ENCODE peak calls at places on chromosomes 13 and 19, in eight cellular contexts. W is thoracic aorta, M is fibroblast of the aortic adventitia, J is spleen, U is AG10803, B is endothelial cell of umbilical vein, Q is breast epithelium, S is fibroblast of pulmonary artery. L is an unnamed sample.

GRCh38 chr13:33686772-33687480 is 131.0 kb upstream of the RFC3 start:
- DNase-seq in W (no peak), M (peak), J (no peak), U (peak), B (no peak), Q (no peak), S (no peak), L (no peak)

GRCh38 chr19:19777692-19778091 is 43.9 kb downstream of the ZNF506 start:
- DNase-seq in W (no peak), M (no peak), J (no peak), U (no peak), B (no peak), Q (no peak), S (no peak), L (no peak)

GRCh38 chr19:42325308-42325895 is at the start of gene MEGF8:
- DNase-seq in W (peak), M (peak), J (peak), U (peak), B (peak), Q (peak), S (peak), L (peak)

GRCh38 chr19:9936151-9937000 is at the start of gene OLFM2:
- DNase-seq in W (no peak), M (no peak), J (no peak), U (no peak), B (no peak), Q (no peak), S (no peak), L (no peak)

GRCh38 chr19:22634450-22634827 is 315 bp downstream of the ZNF492 start:
- DNase-seq in W (no peak), M (no peak), J (peak), U (no peak), B (no peak), Q (no peak), S (no peak), L (no peak)

GRCh38 chr19:44588753-44589112 is 24.6 kb upstream of the IGSF23 start:
- DNase-seq in W (no peak), M (no peak), J (no peak), U (no peak), B (no peak), Q (no peak), S (no peak), L (no peak)

GRCh38 chr13:67042556-67042955 is 187.6 kb downstream of the PCDH9 start:
- DNase-seq in W (no peak), M (no peak), J (no peak), U (no peak), B (no peak), Q (no peak), S (no peak), L (no peak)

GRCh38 chr13:99426426-99426825 is 74.8 kb upstream of the TM9SF2 start:
- DNase-seq in W (no peak), M (no peak), J (no peak), U (no peak), B (no peak), Q (no peak), S (no peak), L (no peak)

GRCh38 chr13:33123066-33123940 is 107.1 kb downstream of the KL start:
- DNase-seq in W (no peak), M (peak), J (no peak), U (peak), B (peak), Q (no peak), S (peak), L (no peak)

GRCh38 chr19:29843180-29844051 is 31.6 kb downstream of the CCNE1 start:
- DNase-seq in W (no peak), M (peak), J (peak), U (no peak), B (no peak), Q (no peak), S (peak), L (no peak)

GRCh38 chr13:111258637-111259036 is 61.8 kb upstream of the TEX29 start:
- DNase-seq in W (no peak), M (no peak), J (no peak), U (no peak), B (no peak), Q (no peak), S (no peak), L (no peak)

GRCh38 chr19:34224996-34225658 is 29.2 kb upstream of the GARRE1 start:
- DNase-seq in W (no peak), M (no peak), J (no peak), U (peak), B (no peak), Q (no peak), S (peak), L (no peak)

GRCh38 chr19:15378529-15379082 is 981 bp downstream of the AKAP8 start:
- DNase-seq in W (no peak), M (peak), J (peak), U (peak), B (peak), Q (no peak), S (peak), L (no peak)

GRCh38 chr19:9456018-9456689 is 20.8 kb upstream of the ZNF266 start:
- DNase-seq in W (no peak), M (no peak), J (no peak), U (no peak), B (no peak), Q (no peak), S (no peak), L (no peak)

GRCh38 chr13:51520524-51520923 is 63.7 kb upstream of the WDFY2 start:
- DNase-seq in W (no peak), M (peak), J (no peak), U (peak), B (no peak), Q (no peak), S (peak), L (no peak)

GRCh38 chr13:39602614-39603366 is at the start of gene LHFPL6:
- DNase-seq in W (peak), M (peak), J (peak), U (peak), B (peak), Q (peak), S (peak), L (no peak)

GRCh38 chr19:35513975-35514809 is 743 bp upstream of the DMKN start:
- DNase-seq in W (no peak), M (peak), J (no peak), U (peak), B (no peak), Q (no peak), S (peak), L (no peak)

GRCh38 chr13:99566125-99567083 is 65.1 kb downstream of the TM9SF2 start:
- DNase-seq in W (no peak), M (no peak), J (no peak), U (no peak), B (no peak), Q (no peak), S (no peak), L (no peak)

GRCh38 chr19:5943623-5944022 is 29.6 kb downstream of the CAPS start:
- DNase-seq in W (no peak), M (peak), J (no peak), U (peak), B (no peak), Q (no peak), S (peak), L (no peak)

GRCh38 chr19:676343-677105 is at the start of gene FSTL3:
- DNase-seq in W (no peak), M (peak), J (no peak), U (no peak), B (no peak), Q (no peak), S (no peak), L (no peak)
- H3K4me3 ChIP-seq in W (peak), M (peak), J (no peak), U (peak), B (peak), Q (peak), S (peak), L (peak)

DNA sequence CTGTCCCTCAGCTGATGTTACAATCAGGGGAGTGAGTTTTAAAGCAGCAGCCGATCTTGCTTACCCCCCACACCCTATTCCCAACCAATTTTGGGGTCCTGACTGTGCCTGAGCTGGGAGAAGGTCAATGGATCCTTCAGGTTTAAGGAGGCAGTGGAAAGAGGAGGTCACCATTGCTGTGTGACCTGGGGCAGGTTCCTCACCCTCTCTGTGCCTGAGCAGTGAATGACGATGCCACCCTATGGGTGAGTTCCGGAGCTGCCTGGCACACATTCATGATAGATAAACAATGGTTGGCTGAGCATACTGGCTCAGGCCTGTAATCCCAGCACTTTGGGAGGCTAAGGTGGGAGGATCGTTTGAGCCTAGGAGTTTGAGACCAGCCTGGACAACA is 20.3 kb upstream of the JUND start:
- DNase-seq in W (no peak), M (no peak), J (no peak), U (no peak), B (no peak), Q (no peak), S (no peak), L (no peak)
- TF ChIP-seq CTCF in W (no peak), M (no peak), J (no peak), U (no peak), B (no peak), Q (no peak), S (no peak), L (no peak)

GRCh38 chr13:27168086-27168485 is 3.5 kb downstream of the USP12 start:
- DNase-seq in W (no peak), M (no peak), J (no peak), U (no peak), B (peak), Q (no peak), S (no peak), L (no peak)
- H3K4me3 ChIP-seq in W (no peak), M (no peak), J (no peak), U (no peak), B (no peak), Q (no peak), S (no peak), L (no peak)

GRCh38 chr13:103063376-103063775 is 2.8 kb downstream of the SLC10A2 start:
- DNase-seq in W (no peak), M (no peak), J (no peak), U (no peak), B (no peak), Q (no peak), S (no peak), L (no peak)

GRCh38 chr13:103066079-103066880 is at the start of gene SLC10A2:
- DNase-seq in W (no peak), M (no peak), J (no peak), U (no peak), B (no peak), Q (no peak), S (no peak), L (no peak)

GRCh38 chr13:103066991-103067390 is 774 bp upstream of the SLC10A2 start:
- DNase-seq in W (no peak), M (no peak), J (no peak), U (no peak), B (no peak), Q (no peak), S (no peak), L (no peak)

GRCh38 chr13:103062079-103062478 is 4.1 kb downstream of the SLC10A2 start:
- DNase-seq in W (no peak), M (no peak), J (no peak), U (no peak), B (no peak), Q (no peak), S (no peak), L (no peak)

GRCh38 chr13:103067751-103068563 is 1.7 kb upstream of the SLC10A2 start:
- DNase-seq in W (no peak), M (no peak), J (no peak), U (no peak), B (no peak), Q (no peak), S (no peak), L (no peak)
- TF ChIP-seq CTCF in W (no peak), M (no peak), J (no peak), U (no peak), B (no peak), Q (no peak), S (no peak), L (no peak)

DNA sequence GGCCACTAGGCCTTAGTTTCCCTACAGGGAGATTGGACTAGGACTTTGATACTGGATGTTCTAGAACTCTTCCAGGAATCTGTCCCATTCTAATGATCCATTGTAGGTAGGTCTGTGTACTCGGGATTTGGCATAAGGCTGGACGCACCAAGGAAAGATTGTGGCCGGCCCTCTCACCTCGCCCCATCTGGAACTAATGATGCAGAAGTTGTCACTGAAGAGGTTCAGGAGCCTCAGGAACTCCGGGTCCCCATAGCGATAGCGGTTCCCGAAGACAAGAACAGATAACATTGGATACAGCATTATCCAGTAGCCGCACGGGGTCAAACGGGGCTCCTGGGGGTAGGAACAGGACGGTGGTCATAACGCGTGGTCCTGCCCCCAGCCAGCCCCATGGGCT is 11.2 kb downstream of the EGLN2 start:
- DNase-seq in W (no peak), M (no peak), J (peak), U (no peak), B (no peak), Q (no peak), S (no peak), L (no peak)
- H3K4me3 ChIP-seq in W (peak), M (peak), J (peak), U (peak), B (no peak), Q (peak), S (peak), L (no peak)

L was measured in AG09309.